ENCODE peak calls at places on chromosomes 4 and X, in five cellular contexts. One of them, this sample, is unnamed.

GRCh38 chr4:88062843-88063242 is 55.4 kb downstream of the PKD2 start:
- ATAC-seq in left cardiac atrium: no peak
- ATAC-seq in Right ventricle myocardium superior: no peak
- ATAC-seq in right cardiac atrium: no peak
- ATAC-seq in activated CD8-positive, alpha-beta T cell treated with anti-CD3 and anti-CD28 coated beads for 36 hours: no peak
- ATAC-seq in this sample: no peak

GRCh38 chr4:8394125-8394524 is 46.4 kb downstream of the ACOX3 start:
- ATAC-seq in left cardiac atrium: peak; percentile 88
- ATAC-seq in Right ventricle myocardium superior: peak; percentile 91
- ATAC-seq in right cardiac atrium: peak; percentile 84
- ATAC-seq in activated CD8-positive, alpha-beta T cell treated with anti-CD3 and anti-CD28 coated beads for 36 hours: no peak
- ATAC-seq in this sample: peak; percentile 79

GRCh38 chrX:12894074-12894691 is 12.2 kb upstream of the TLR8 start:
- ATAC-seq in left cardiac atrium: no peak
- ATAC-seq in Right ventricle myocardium superior: no peak
- ATAC-seq in right cardiac atrium: no peak
- ATAC-seq in activated CD8-positive, alpha-beta T cell treated with anti-CD3 and anti-CD28 coated beads for 36 hours: peak; percentile 52
- ATAC-seq in this sample: peak; percentile 48

GRCh38 chrX:65755786-65756185 is 88.3 kb downstream of the MSN start:
- ATAC-seq in left cardiac atrium: no peak
- ATAC-seq in Right ventricle myocardium superior: no peak
- ATAC-seq in right cardiac atrium: no peak
- ATAC-seq in activated CD8-positive, alpha-beta T cell treated with anti-CD3 and anti-CD28 coated beads for 36 hours: peak; percentile 42
- ATAC-seq in this sample: no peak

GRCh38 chrX:83658731-83659130 is 150.6 kb downstream of the POU3F4 start:
- ATAC-seq in left cardiac atrium: no peak
- ATAC-seq in Right ventricle myocardium superior: no peak
- ATAC-seq in right cardiac atrium: no peak
- ATAC-seq in activated CD8-positive, alpha-beta T cell treated with anti-CD3 and anti-CD28 coated beads for 36 hours: no peak
- ATAC-seq in this sample: no peak

GRCh38 chrX:12447448-12448154 is 309.3 kb downstream of the FRMPD4 start:
- ATAC-seq in left cardiac atrium: no peak
- ATAC-seq in Right ventricle myocardium superior: no peak
- ATAC-seq in right cardiac atrium: no peak
- ATAC-seq in activated CD8-positive, alpha-beta T cell treated with anti-CD3 and anti-CD28 coated beads for 36 hours: no peak
- ATAC-seq in this sample: no peak

GRCh38 chr4:102343964-102344519 is 1.2 kb downstream of the SLC39A8 start:
- ATAC-seq in left cardiac atrium: no peak
- ATAC-seq in Right ventricle myocardium superior: no peak
- ATAC-seq in right cardiac atrium: no peak
- ATAC-seq in activated CD8-positive, alpha-beta T cell treated with anti-CD3 and anti-CD28 coated beads for 36 hours: peak; percentile 13
- ATAC-seq in this sample: no peak

GRCh38 chr4:186676531-186677158 is 47.0 kb downstream of the FAT1 start:
- ATAC-seq in left cardiac atrium: peak; percentile 83
- ATAC-seq in Right ventricle myocardium superior: peak; percentile 87
- ATAC-seq in right cardiac atrium: peak; percentile 86
- ATAC-seq in activated CD8-positive, alpha-beta T cell treated with anti-CD3 and anti-CD28 coated beads for 36 hours: no peak
- ATAC-seq in this sample: peak; percentile 91

GRCh38 chr4:98359646-98360045 is 98.5 kb downstream of the RAP1GDS1 start:
- ATAC-seq in left cardiac atrium: no peak
- ATAC-seq in Right ventricle myocardium superior: no peak
- ATAC-seq in right cardiac atrium: no peak
- ATAC-seq in activated CD8-positive, alpha-beta T cell treated with anti-CD3 and anti-CD28 coated beads for 36 hours: no peak
- ATAC-seq in this sample: no peak

GRCh38 chrX:68909945-68910344 is 81.1 kb downstream of the EFNB1 start:
- ATAC-seq in left cardiac atrium: no peak
- ATAC-seq in Right ventricle myocardium superior: no peak
- ATAC-seq in right cardiac atrium: no peak
- ATAC-seq in activated CD8-positive, alpha-beta T cell treated with anti-CD3 and anti-CD28 coated beads for 36 hours: no peak
- ATAC-seq in this sample: no peak

GRCh38 chr4:117135634-117136354 is 50.4 kb upstream of the TRAM1L1 start:
- ATAC-seq in left cardiac atrium: no peak
- ATAC-seq in Right ventricle myocardium superior: no peak
- ATAC-seq in right cardiac atrium: no peak
- ATAC-seq in activated CD8-positive, alpha-beta T cell treated with anti-CD3 and anti-CD28 coated beads for 36 hours: no peak
- ATAC-seq in this sample: no peak

GRCh38 chrX:81304545-81304944 is 102.6 kb downstream of the SH3BGRL start:
- ATAC-seq in left cardiac atrium: no peak
- ATAC-seq in Right ventricle myocardium superior: no peak
- ATAC-seq in right cardiac atrium: no peak
- ATAC-seq in activated CD8-positive, alpha-beta T cell treated with anti-CD3 and anti-CD28 coated beads for 36 hours: no peak
- ATAC-seq in this sample: no peak

GRCh38 chrX:39518451-39519212 is 579.1 kb downstream of the BCOR start:
- ATAC-seq in left cardiac atrium: peak; percentile 70
- ATAC-seq in Right ventricle myocardium superior: peak; percentile 78
- ATAC-seq in right cardiac atrium: peak; percentile 63
- ATAC-seq in activated CD8-positive, alpha-beta T cell treated with anti-CD3 and anti-CD28 coated beads for 36 hours: no peak
- ATAC-seq in this sample: peak; percentile 23

GRCh38 chr4:163505374-163505773 is 10.9 kb downstream of the TMA16 start:
- ATAC-seq in left cardiac atrium: no peak
- ATAC-seq in Right ventricle myocardium superior: no peak
- ATAC-seq in right cardiac atrium: no peak
- ATAC-seq in activated CD8-positive, alpha-beta T cell treated with anti-CD3 and anti-CD28 coated beads for 36 hours: no peak
- ATAC-seq in this sample: no peak

GRCh38 chrX:14027031-14027430 is 2.7 kb downstream of the GEMIN8 start:
- ATAC-seq in left cardiac atrium: no peak
- ATAC-seq in Right ventricle myocardium superior: peak; percentile 10
- ATAC-seq in right cardiac atrium: no peak
- ATAC-seq in activated CD8-positive, alpha-beta T cell treated with anti-CD3 and anti-CD28 coated beads for 36 hours: no peak
- ATAC-seq in this sample: no peak

GRCh38 chrX:1178580-1179057 is 33.8 kb downstream of the CRLF2 start:
- ATAC-seq in left cardiac atrium: no peak
- ATAC-seq in Right ventricle myocardium superior: no peak
- ATAC-seq in right cardiac atrium: no peak
- ATAC-seq in activated CD8-positive, alpha-beta T cell treated with anti-CD3 and anti-CD28 coated beads for 36 hours: no peak
- ATAC-seq in this sample: no peak

GRCh38 chr4:98474408-98474844 is 184.0 kb downstream of the TSPAN5 start:
- ATAC-seq in left cardiac atrium: no peak
- ATAC-seq in Right ventricle myocardium superior: no peak
- ATAC-seq in right cardiac atrium: no peak
- ATAC-seq in activated CD8-positive, alpha-beta T cell treated with anti-CD3 and anti-CD28 coated beads for 36 hours: no peak
- ATAC-seq in this sample: no peak

GRCh38 chr4:156390599-156391296 is 437.1 kb upstream of the CTSO start:
- ATAC-seq in left cardiac atrium: peak; percentile 50
- ATAC-seq in Right ventricle myocardium superior: peak; percentile 63
- ATAC-seq in right cardiac atrium: no peak
- ATAC-seq in activated CD8-positive, alpha-beta T cell treated with anti-CD3 and anti-CD28 coated beads for 36 hours: no peak
- ATAC-seq in this sample: no peak

GRCh38 chrX:130084651-130085237 is 25.6 kb downstream of the ELF4 start:
- ATAC-seq in left cardiac atrium: no peak
- ATAC-seq in Right ventricle myocardium superior: no peak
- ATAC-seq in right cardiac atrium: no peak
- ATAC-seq in activated CD8-positive, alpha-beta T cell treated with anti-CD3 and anti-CD28 coated beads for 36 hours: peak; percentile 16
- ATAC-seq in this sample: no peak

GRCh38 chr4:158610790-158611189 is 60.9 kb downstream of the C4orf46 start:
- ATAC-seq in left cardiac atrium: no peak
- ATAC-seq in Right ventricle myocardium superior: no peak
- ATAC-seq in right cardiac atrium: no peak
- ATAC-seq in activated CD8-positive, alpha-beta T cell treated with anti-CD3 and anti-CD28 coated beads for 36 hours: no peak
- ATAC-seq in this sample: no peak

GRCh38 chr4:97953171-97953570 is 190.1 kb downstream of the STPG2 start:
- ATAC-seq in left cardiac atrium: no peak
- ATAC-seq in Right ventricle myocardium superior: no peak
- ATAC-seq in right cardiac atrium: no peak
- ATAC-seq in activated CD8-positive, alpha-beta T cell treated with anti-CD3 and anti-CD28 coated beads for 36 hours: no peak
- ATAC-seq in this sample: no peak

GRCh38 chrX:114152130-114152529 is 431.8 kb upstream of the HTR2C start:
- ATAC-seq in left cardiac atrium: no peak
- ATAC-seq in Right ventricle myocardium superior: no peak
- ATAC-seq in right cardiac atrium: peak; percentile 45
- ATAC-seq in activated CD8-positive, alpha-beta T cell treated with anti-CD3 and anti-CD28 coated beads for 36 hours: no peak
- ATAC-seq in this sample: no peak

GRCh38 chr4:119025440-119025839 is 110.2 kb upstream of the MYOZ2 start:
- ATAC-seq in left cardiac atrium: peak; percentile 45
- ATAC-seq in Right ventricle myocardium superior: peak; percentile 51
- ATAC-seq in right cardiac atrium: peak; percentile 53
- ATAC-seq in activated CD8-positive, alpha-beta T cell treated with anti-CD3 and anti-CD28 coated beads for 36 hours: no peak
- ATAC-seq in this sample: peak; percentile 51

GRCh38 chr4:143344774-143345173 is 8.1 kb downstream of the GAB1 start:
- ATAC-seq in left cardiac atrium: peak; percentile 34
- ATAC-seq in Right ventricle myocardium superior: peak; percentile 72
- ATAC-seq in right cardiac atrium: peak; percentile 71
- ATAC-seq in activated CD8-positive, alpha-beta T cell treated with anti-CD3 and anti-CD28 coated beads for 36 hours: no peak
- ATAC-seq in this sample: no peak

GRCh38 chr4:99293357-99293756 is 2.6 kb upstream of the ADH1A start:
- ATAC-seq in left cardiac atrium: no peak
- ATAC-seq in Right ventricle myocardium superior: no peak
- ATAC-seq in right cardiac atrium: no peak
- ATAC-seq in activated CD8-positive, alpha-beta T cell treated with anti-CD3 and anti-CD28 coated beads for 36 hours: no peak
- ATAC-seq in this sample: no peak

GRCh38 chr4:99665981-99666380 is 8.4 kb upstream of the C4orf54 start:
- ATAC-seq in left cardiac atrium: no peak
- ATAC-seq in Right ventricle myocardium superior: no peak
- ATAC-seq in right cardiac atrium: no peak
- ATAC-seq in activated CD8-positive, alpha-beta T cell treated with anti-CD3 and anti-CD28 coated beads for 36 hours: no peak
- ATAC-seq in this sample: no peak

GRCh38 chrX:29617725-29618124 is 597.6 kb upstream of the MAGEB2 start:
- ATAC-seq in left cardiac atrium: no peak
- ATAC-seq in Right ventricle myocardium superior: no peak
- ATAC-seq in right cardiac atrium: no peak
- ATAC-seq in activated CD8-positive, alpha-beta T cell treated with anti-CD3 and anti-CD28 coated beads for 36 hours: no peak
- ATAC-seq in this sample: no peak

GRCh38 chr4:5368426-5368825 is 317.1 kb downstream of the STK32B start:
- ATAC-seq in left cardiac atrium: no peak
- ATAC-seq in Right ventricle myocardium superior: no peak
- ATAC-seq in right cardiac atrium: no peak
- ATAC-seq in activated CD8-positive, alpha-beta T cell treated with anti-CD3 and anti-CD28 coated beads for 36 hours: no peak
- ATAC-seq in this sample: no peak

GRCh38 chr4:114012749-114013148 is 33.3 kb upstream of the ARSJ start:
- ATAC-seq in left cardiac atrium: no peak
- ATAC-seq in Right ventricle myocardium superior: no peak
- ATAC-seq in right cardiac atrium: no peak
- ATAC-seq in activated CD8-positive, alpha-beta T cell treated with anti-CD3 and anti-CD28 coated beads for 36 hours: no peak
- ATAC-seq in this sample: no peak

GRCh38 chrX:2272337-2272736 is 228.4 kb downstream of the DHRSX start:
- ATAC-seq in left cardiac atrium: no peak
- ATAC-seq in Right ventricle myocardium superior: no peak
- ATAC-seq in right cardiac atrium: no peak
- ATAC-seq in activated CD8-positive, alpha-beta T cell treated with anti-CD3 and anti-CD28 coated beads for 36 hours: no peak
- ATAC-seq in this sample: no peak

GRCh38 chrX:149493567-149494562 is 11.2 kb downstream of the IDS start:
- ATAC-seq in left cardiac atrium: peak; percentile 50
- ATAC-seq in Right ventricle myocardium superior: peak; percentile 85
- ATAC-seq in right cardiac atrium: peak; percentile 35
- ATAC-seq in activated CD8-positive, alpha-beta T cell treated with anti-CD3 and anti-CD28 coated beads for 36 hours: no peak
- ATAC-seq in this sample: no peak

GRCh38 chr4:86706923-86707597 is 112.9 kb downstream of the PTPN13 start:
- ATAC-seq in left cardiac atrium: peak; percentile 50
- ATAC-seq in Right ventricle myocardium superior: no peak
- ATAC-seq in right cardiac atrium: peak; percentile 57
- ATAC-seq in activated CD8-positive, alpha-beta T cell treated with anti-CD3 and anti-CD28 coated beads for 36 hours: no peak
- ATAC-seq in this sample: peak; percentile 65

GRCh38 chrX:154603438-154604430 is 15.3 kb downstream of the CTAG1B start:
- ATAC-seq in left cardiac atrium: peak; percentile 61
- ATAC-seq in Right ventricle myocardium superior: no peak
- ATAC-seq in right cardiac atrium: peak; percentile 40
- ATAC-seq in activated CD8-positive, alpha-beta T cell treated with anti-CD3 and anti-CD28 coated beads for 36 hours: no peak
- ATAC-seq in this sample: peak; percentile 28

GRCh38 chr4:73998040-73999011 is at the start of gene CXCL5:
- ATAC-seq in left cardiac atrium: peak; percentile 23
- ATAC-seq in Right ventricle myocardium superior: peak; percentile 46
- ATAC-seq in right cardiac atrium: peak; percentile 92
- ATAC-seq in activated CD8-positive, alpha-beta T cell treated with anti-CD3 and anti-CD28 coated beads for 36 hours: no peak
- ATAC-seq in this sample: no peak

GRCh38 chr4:26044524-26044923 is 130.5 kb downstream of the SMIM20 start:
- ATAC-seq in left cardiac atrium: no peak
- ATAC-seq in Right ventricle myocardium superior: no peak
- ATAC-seq in right cardiac atrium: no peak
- ATAC-seq in activated CD8-positive, alpha-beta T cell treated with anti-CD3 and anti-CD28 coated beads for 36 hours: peak; percentile 71
- ATAC-seq in this sample: no peak